ENCODE peak calls at places on chromosomes 3 and 15, in nine cellular contexts. I is CD8-positive, alpha-beta T cell; G is Caco-2; O is EH; E is left cardiac atrium; C is NCI-H2029 treated with DMSO at 0.1 percent for 48 hours; W is activated naive CD4-positive, alpha-beta T cell; R is AG20443; J is WTC11. U is an unnamed sample.

GRCh38 chr3:133874761-133875438 is 20.8 kb downstream of the RAB6B start:
- DNase-seq in J (no peak), W (no peak), I (no peak), R (no peak), O (no peak), C (no peak), G (no peak), E (no peak), U (no peak)

GRCh38 chr3:104437891-104438290 is 928.8 kb upstream of the ALCAM start:
- DNase-seq in O (peak), E (no peak), G (no peak), C (no peak), I (no peak), J (no peak), W (no peak), R (peak), U (no peak)

GRCh38 chr15:65385868-65386253 is 8.1 kb upstream of the IGDCC3 start:
- DNase-seq in G (no peak), C (no peak), O (no peak), W (no peak), E (peak), R (no peak), J (no peak), I (no peak), U (no peak)

GRCh38 chr3:101902041-101902440 is 52.7 kb downstream of the NFKBIZ start:
- DNase-seq in G (no peak), W (no peak), O (peak), C (no peak), J (no peak), R (peak), E (no peak), I (no peak), U (no peak)

GRCh38 chr15:45719490-45719889 is 84.7 kb downstream of the SQOR start:
- DNase-seq in O (peak), G (no peak), J (no peak), E (peak), R (no peak), I (no peak), C (no peak), W (no peak), U (no peak)

GRCh38 chr15:79967331-79968182 is 3.4 kb downstream of the BCL2A1 start:
- DNase-seq in O (no peak), W (no peak), R (no peak), I (no peak), J (no peak), G (no peak), C (no peak), E (no peak), U (no peak)

GRCh38 chr3:82745544-82745943 is 984.1 kb upstream of the GBE1 start:
- DNase-seq in G (no peak), J (no peak), W (no peak), O (no peak), E (no peak), R (no peak), C (no peak), I (no peak), U (no peak)

GRCh38 chr3:16899919-16900318 is 15.2 kb downstream of the PLCL2 start:
- DNase-seq in J (no peak), G (no peak), O (no peak), I (no peak), W (no peak), R (no peak), C (no peak), E (no peak), U (no peak)

GRCh38 chr15:65528461-65529060 is 1.7 kb upstream of the HACD3 start:
- DNase-seq in C (no peak), G (no peak), J (no peak), O (no peak), E (no peak), W (no peak), I (no peak), R (no peak), U (no peak)

GRCh38 chr3:143139786-143140185 is 20.2 kb downstream of the CHST2 start:
- DNase-seq in G (no peak), W (no peak), J (no peak), E (peak), O (peak), C (no peak), I (no peak), R (peak), U (no peak)

GRCh38 chr3:13389378-13389777 is 30.7 kb downstream of the NUP210 start:
- DNase-seq in E (no peak), J (no peak), G (no peak), O (no peak), C (no peak), I (no peak), W (no peak), R (no peak), U (no peak)

GRCh38 chr3:11944052-11944673 is 60.0 kb upstream of the SYN2 start:
- DNase-seq in J (peak), I (no peak), R (peak), W (no peak), C (peak), G (no peak), E (no peak), O (peak), U (no peak)